ENCODE peak calls at places on chromosomes 11 and 22, in four cellular contexts. L is effector CD4-positive, alpha-beta T cell; G is brain microvascular endothelial cell; J is HTR-8/SVneo. D is an unnamed sample.

GRCh38 chr22:43827336-43827735 is 15.2 kb upstream of the EFCAB6 start:
- DNase-seq in L (no peak), G (no peak), J (no peak), D (no peak)

GRCh38 chr11:131889760-131890620 is 519.6 kb downstream of the NTM start:
- DNase-seq in L (no peak), G (no peak), J (no peak), D (peak)

GRCh38 chr11:12922980-12923507 is 86.1 kb upstream of the RASSF10 start:
- DNase-seq in L (no peak), G (peak), J (no peak), D (no peak)

GRCh38 chr11:32231909-32232493 is 141.1 kb downstream of the RCN1 start:
- DNase-seq in L (no peak), G (peak), J (peak), D (peak)

GRCh38 chr22:50523806-50524663 is 1.4 kb downstream of the SCO2 start:
- DNase-seq in L (no peak), G (no peak), J (no peak), D (no peak)

GRCh38 chr11:14218728-14219127 is 140.3 kb downstream of the RRAS2 start:
- DNase-seq in L (no peak), G (no peak), J (no peak), D (no peak)

GRCh38 chr11:17828311-17828751 is 93.8 kb downstream of the KCNC1 start:
- DNase-seq in L (no peak), G (no peak), J (no peak), D (peak)

GRCh38 chr11:86230921-86231320 is 13.6 kb upstream of the EED start:
- DNase-seq in L (no peak), G (no peak), J (no peak), D (no peak)

GRCh38 chr11:99370557-99371200 is 349.9 kb downstream of the CNTN5 start:
- DNase-seq in L (no peak), G (peak), J (peak), D (peak)

GRCh38 chr11:124313849-124314248 is at the start of gene OR8D1:
- DNase-seq in L (no peak), G (no peak), J (no peak), D (no peak)

GRCh38 chr11:19632435-19632834 is 80.2 kb upstream of the NAV2 start:
- DNase-seq in L (no peak), G (no peak), J (no peak), D (peak)

GRCh38 chr22:30763815-30764686 is 69.4 kb downstream of the OSBP2 start:
- DNase-seq in L (peak), G (peak), J (peak), D (peak)

GRCh38 chr11:115930276-115930675 is 426.1 kb upstream of the CADM1 start:
- DNase-seq in L (no peak), G (no peak), J (no peak), D (no peak)

GRCh38 chr22:47602732-47603131 is 840.3 kb downstream of the TBC1D22A start:
- DNase-seq in L (no peak), G (no peak), J (no peak), D (no peak)

GRCh38 chr11:34810107-34810562 is 106.0 kb downstream of the APIP start:
- DNase-seq in L (no peak), G (no peak), J (no peak), D (no peak)

GRCh38 chr11:3905080-3905953 is 49.9 kb downstream of the STIM1 start:
- DNase-seq in L (peak), G (peak), J (peak), D (peak)

GRCh38 chr22:37472418-37473006 is 13.7 kb downstream of the MFNG start:
- DNase-seq in L (peak), G (no peak), J (peak), D (no peak)

GRCh38 chr11:4683020-4683419 is 14.6 kb downstream of the OR51E2 start:
- DNase-seq in L (no peak), G (no peak), J (no peak), D (peak)

GRCh38 chr22:20429254-20430100 is 8.1 kb downstream of the SCARF2 start:
- DNase-seq in L (peak), G (no peak), J (no peak), D (no peak)

GRCh38 chr11:69183613-69184012 is 27.9 kb downstream of the SMIM38 start:
- DNase-seq in L (no peak), G (no peak), J (no peak), D (no peak)

GRCh38 chr22:22498267-22498666 is 10.3 kb downstream of the ZNF280B start:
- DNase-seq in L (no peak), G (no peak), J (no peak), D (no peak)

GRCh38 chr11:16012125-16012751 is 344.1 kb downstream of the SOX6 start:
- DNase-seq in L (no peak), G (peak), J (no peak), D (no peak)

GRCh38 chr11:86990520-86990919 is 35.3 kb upstream of the FZD4 start:
- DNase-seq in L (no peak), G (peak), J (peak), D (peak)

GRCh38 chr11:73760066-73760679 is 701 bp downstream of the RAB6A start:
- DNase-seq in L (no peak), G (no peak), J (peak), D (peak)

GRCh38 chr11:12187399-12187798 is 77.0 kb downstream of the MICAL2 start:
- DNase-seq in L (no peak), G (peak), J (no peak), D (peak)

GRCh38 chr11:7759010-7759409 is 37.7 kb downstream of the OR5P2 start:
- DNase-seq in L (no peak), G (no peak), J (no peak), D (no peak)

GRCh38 chr22:39234867-39235687 is 9.7 kb downstream of the PDGFB start:
- DNase-seq in L (no peak), G (no peak), J (no peak), D (no peak)

GRCh38 chr22:27642104-27642800 is 159.3 kb downstream of the MN1 start:
- DNase-seq in L (no peak), G (no peak), J (no peak), D (no peak)

GRCh38 chr11:67165595-67165994 is 46.5 kb downstream of the KDM2A start:
- DNase-seq in L (no peak), G (no peak), J (no peak), D (no peak)

GRCh38 chr11:11478687-11479086 is 125.6 kb upstream of the CSNK2A3 start:
- DNase-seq in L (no peak), G (no peak), J (no peak), D (no peak)

GRCh38 chr11:132471491-132471890 is 1060.8 kb downstream of the OPCML start:
- DNase-seq in L (no peak), G (no peak), J (no peak), D (no peak)